ENCODE peak calls at places on chromosomes 1 and 21, in five cellular contexts. X is testis, P is HL-60, M is aorta, U is fibroblast of lung. I is an unnamed sample. For H3K27me3, the result is how much of the 10 kb centered on the place peaks cover.

GRCh38 chr1:199242601-199243000 is 603.8 kb downstream of the PTPRC start:
- DNase-seq in X (no peak), U (no peak), P (no peak), M (no peak), I (no peak)

GRCh38 chr21:41817228-41817627 is 50.4 kb upstream of the RIPK4 start:
- DNase-seq in X (peak), P (peak), U (peak), M (peak), I (no peak)

GRCh38 chr1:17110555-17110926 is 8.7 kb downstream of the PADI2 start:
- DNase-seq in P (no peak), X (no peak), U (no peak), M (no peak), I (no peak)

GRCh38 chr1:230879781-230880180 is 11.5 kb upstream of the C1orf198 start:
- DNase-seq in U (no peak), P (no peak), M (no peak), X (no peak), I (no peak)

GRCh38 chr1:167554028-167554779 is 642 bp upstream of the CREG1 start:
- DNase-seq in U (no peak), X (peak), M (no peak), P (no peak), I (no peak)

GRCh38 chr1:175154595-175155472 is 37.7 kb downstream of the KIAA0040 start:
- DNase-seq in P (peak), U (peak), X (peak), M (peak), I (no peak)

GRCh38 chr1:18021242-18021641 is 86.4 kb upstream of the IGSF21 start:
- DNase-seq in X (no peak), P (no peak), M (no peak), U (no peak), I (no peak)

GRCh38 chr1:177571076-177571475 is 398.8 kb downstream of the SEC16B start:
- DNase-seq in X (no peak), P (no peak), M (no peak), U (no peak), I (no peak)

GRCh38 chr1:51541313-51542050 is 22.4 kb upstream of the EPS15 start:
- DNase-seq in X (no peak), M (no peak), U (peak), P (no peak), I (no peak)

GRCh38 chr1:21623411-21623961 is 45.7 kb downstream of the RAP1GAP start:
- DNase-seq in M (no peak), P (no peak), X (no peak), U (no peak), I (no peak)

GRCh38 chr1:18732686-18733085 is 102.0 kb downstream of the PAX7 start:
- DNase-seq in M (peak), X (no peak), U (no peak), P (no peak), I (peak)

GRCh38 chr21:21183092-21183491 is 184.9 kb downstream of the NCAM2 start:
- DNase-seq in X (no peak), P (no peak), U (peak), M (no peak), I (no peak)

GRCh38 chr1:14929547-14930223 is 223.9 kb upstream of the TMEM51 start:
- DNase-seq in U (peak), P (no peak), M (no peak), X (peak), I (no peak)

GRCh38 chr1:41272601-41273000 is 30.5 kb upstream of the SCMH1 start:
- DNase-seq in X (no peak), M (no peak), U (no peak), P (no peak), I (no peak)

GRCh38 chr21:45617021-45617930 is 26.2 kb upstream of the PCBP3 start:
- DNase-seq in P (no peak), M (peak), U (no peak), X (no peak), I (peak)

GRCh38 chr21:43667191-43667904 is 8.0 kb downstream of the RRP1B start:
- DNase-seq in P (no peak), M (no peak), X (no peak), U (peak), I (no peak)

GRCh38 chr21:29238967-29239289 is 59.8 kb upstream of the BACH1 start:
- DNase-seq in P (no peak), U (peak), X (peak), M (no peak), I (no peak)

GRCh38 chr1:37851782-37852210 is 7.6 kb downstream of the MTF1 start:
- DNase-seq in P (no peak), M (no peak), X (no peak), U (no peak), I (no peak)

DNA sequence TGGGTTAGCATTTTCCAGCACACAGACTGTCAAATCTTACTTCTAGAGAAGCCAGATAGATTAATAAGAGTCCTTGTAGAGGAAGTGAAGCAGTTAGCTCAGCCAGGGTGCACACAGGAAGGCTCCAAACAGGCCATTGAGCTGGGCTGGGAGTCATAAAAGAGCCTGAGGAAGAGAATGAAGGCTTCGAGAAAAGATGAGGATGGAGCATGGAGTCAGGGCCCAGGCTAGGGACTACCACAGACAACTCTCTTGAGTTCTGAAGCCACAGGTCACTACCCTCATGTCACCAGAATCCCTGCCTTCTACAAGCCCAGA is 10.3 kb downstream of the EXTL1 start:
- DNase-seq in X (no peak), M (no peak), P (no peak), U (no peak), I (no peak)
- H3K27me3 ChIP-seq in X (under half), M (under half), P (under half), U (under half), I (under half)

GRCh38 chr1:82090104-82090503 is 289.4 kb downstream of the ADGRL2 start:
- DNase-seq in P (no peak), X (no peak), M (no peak), U (no peak), I (no peak)
- H3K27me3 ChIP-seq in P (under half), X (under half), M (under half), U (under half), I (under half)

GRCh38 chr1:201093962-201094361 is 18.3 kb downstream of the CACNA1S start:
- DNase-seq in M (peak), X (no peak), U (no peak), P (no peak), I (no peak)
- H3K27me3 ChIP-seq in M (under half), X (under half), U (under half), P (under half), I (under half)

GRCh38 chr1:92485374-92486250 is 1.1 kb downstream of the GFI1 start:
- DNase-seq in U (no peak), P (no peak), M (peak), X (peak), I (no peak)

GRCh38 chr1:92486251-92487077 is at the start of gene GFI1:
- DNase-seq in X (peak), P (no peak), U (no peak), M (no peak), I (no peak)

GRCh38 chr1:92488416-92488815 is 1.7 kb upstream of the GFI1 start:
- DNase-seq in M (no peak), U (no peak), P (no peak), X (no peak), I (no peak)

GRCh38 chr1:92488832-92489231 is 2.1 kb upstream of the GFI1 start:
- DNase-seq in P (no peak), M (no peak), U (no peak), X (no peak), I (no peak)

GRCh38 chr1:92487078-92487605 is 417 bp upstream of the GFI1 start:
- DNase-seq in X (no peak), M (no peak), P (no peak), U (no peak), I (no peak)
- H3K27me3 ChIP-seq in X (under half), M (under half), P (under half), U (half or more), I (half or more)

GRCh38 chr1:118982281-118982680 is 5.9 kb downstream of the TBX15 start:
- DNase-seq in X (no peak), M (no peak), P (no peak), U (no peak), I (no peak)

GRCh38 chr1:118978914-118979701 is 9.0 kb downstream of the TBX15 start:
- DNase-seq in X (no peak), U (no peak), P (no peak), M (no peak), I (no peak)

GRCh38 chr1:118977591-118977990 is 10.6 kb downstream of the TBX15 start:
- DNase-seq in U (no peak), M (no peak), X (no peak), P (no peak), I (no peak)

GRCh38 chr1:118981436-118981835 is 6.7 kb downstream of the TBX15 start:
- DNase-seq in X (no peak), P (no peak), M (no peak), U (no peak), I (no peak)

GRCh38 chr1:118979754-118980270 is 8.3 kb downstream of the TBX15 start:
- DNase-seq in P (no peak), M (no peak), U (no peak), X (no peak), I (no peak)
- H3K27me3 ChIP-seq in P (half or more), M (under half), U (half or more), X (under half), I (half or more)

GRCh38 chr1:30419831-30420230 is 303.6 kb downstream of the MATN1 start:
- DNase-seq in X (no peak), M (peak), U (no peak), P (no peak), I (peak)
- H3K27me3 ChIP-seq in X (under half), M (under half), U (under half), P (under half), I (under half)

GRCh38 chr1:228420968-228421826 is 4.5 kb upstream of the TRIM17 start:
- DNase-seq in X (no peak), U (no peak), P (no peak), M (peak), I (no peak)
- H3K27me3 ChIP-seq in X (under half), U (under half), P (under half), M (under half), I (under half)

GRCh38 chr1:937521-937920 is 13.8 kb downstream of the SAMD11 start:
- DNase-seq in X (no peak), U (no peak), M (no peak), P (no peak), I (no peak)
- H3K27me3 ChIP-seq in X (under half), U (under half), M (under half), P (under half), I (half or more)

DNA sequence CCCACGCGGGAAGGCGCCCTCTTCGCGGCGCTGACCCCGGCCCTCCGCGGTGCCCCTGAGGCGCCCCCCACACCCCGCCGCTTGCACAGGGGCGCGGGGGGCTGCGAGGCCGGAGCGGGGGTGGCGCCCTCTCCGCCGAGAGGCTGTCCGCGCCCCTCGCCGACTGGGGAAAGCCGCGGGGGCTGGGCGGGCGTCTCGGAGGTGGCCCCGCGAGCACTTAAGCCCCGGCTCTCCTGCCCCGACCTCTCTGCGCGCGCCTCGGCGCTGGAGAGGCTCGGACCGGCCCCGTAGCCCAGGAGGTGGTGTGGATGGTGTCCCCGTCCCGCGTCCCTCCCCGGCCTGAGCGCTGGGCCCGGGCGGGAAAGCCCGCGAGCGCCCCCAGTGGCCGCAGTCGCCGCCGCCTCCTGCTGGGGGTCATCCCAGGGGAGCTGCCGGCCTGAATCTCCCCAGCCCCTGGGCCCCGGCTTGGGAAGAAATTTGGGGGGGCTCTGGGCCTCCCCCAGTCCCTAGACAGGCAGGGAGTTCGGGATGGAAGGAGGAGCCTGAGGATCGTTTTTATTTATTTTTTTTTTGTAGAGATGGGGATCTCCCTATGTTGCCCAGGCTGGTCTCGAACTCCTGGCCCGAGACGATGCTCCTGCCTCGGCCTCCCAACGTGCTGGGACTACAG is 1.9 kb upstream of the HES4 start:
- DNase-seq in M (peak), P (no peak), U (peak), X (peak), I (peak)
- H3K27me3 ChIP-seq in M (under half), P (half or more), U (under half), X (under half), I (under half)